ENCODE peak calls at places on chromosome 20, in six cellular contexts. One of them, this sample, is unnamed.

GRCh38 chr20:20711413-20711812 is 1.0 kb downstream of the RALGAPA2 start:
- DNase-seq in glutamatergic neuron: no peak
- DNase-seq in HFFc6: no peak
- DNase-seq in H1: no peak
- DNase-seq in natural killer cell: peak; percentile 25
- DNase-seq in NCI-H2081: peak; percentile 18
- DNase-seq in this sample: peak; percentile 9

GRCh38 chr20:969868-970267 is 32.2 kb downstream of the RSPO4 start:
- DNase-seq in glutamatergic neuron: no peak
- DNase-seq in HFFc6: no peak
- DNase-seq in H1: no peak
- DNase-seq in natural killer cell: no peak
- DNase-seq in NCI-H2081: no peak
- DNase-seq in this sample: no peak

GRCh38 chr20:4812641-4813075 is 90.9 kb downstream of the PRND start:
- DNase-seq in glutamatergic neuron: peak; percentile 33
- DNase-seq in HFFc6: no peak
- DNase-seq in H1: no peak
- DNase-seq in natural killer cell: no peak
- DNase-seq in NCI-H2081: no peak
- DNase-seq in this sample: no peak

GRCh38 chr20:62048346-62048761 is 17.3 kb downstream of the TAF4 start:
- DNase-seq in glutamatergic neuron: no peak
- DNase-seq in HFFc6: no peak
- DNase-seq in H1: no peak
- DNase-seq in natural killer cell: no peak
- DNase-seq in NCI-H2081: no peak
- DNase-seq in this sample: no peak

GRCh38 chr20:33445881-33446615 is 2.5 kb upstream of the SNTA1 start:
- DNase-seq in glutamatergic neuron: no peak
- DNase-seq in HFFc6: no peak
- DNase-seq in H1: no peak
- DNase-seq in natural killer cell: no peak
- DNase-seq in NCI-H2081: no peak
- DNase-seq in this sample: no peak

GRCh38 chr20:13286600-13286999 is 65.5 kb downstream of the ISM1 start:
- DNase-seq in glutamatergic neuron: no peak
- DNase-seq in HFFc6: no peak
- DNase-seq in H1: no peak
- DNase-seq in natural killer cell: no peak
- DNase-seq in NCI-H2081: peak; percentile 4
- DNase-seq in this sample: no peak

GRCh38 chr20:13139459-13140150 is 81.5 kb upstream of the ISM1 start:
- DNase-seq in glutamatergic neuron: no peak
- DNase-seq in HFFc6: no peak
- DNase-seq in H1: no peak
- DNase-seq in natural killer cell: no peak
- DNase-seq in NCI-H2081: no peak
- DNase-seq in this sample: no peak

GRCh38 chr20:3714092-3714491 is 1.7 kb upstream of the SIGLEC1 start:
- DNase-seq in glutamatergic neuron: no peak
- DNase-seq in HFFc6: no peak
- DNase-seq in H1: no peak
- DNase-seq in natural killer cell: no peak
- DNase-seq in NCI-H2081: no peak
- DNase-seq in this sample: no peak

GRCh38 chr20:22762576-22763256 is 178.3 kb upstream of the FOXA2 start:
- DNase-seq in glutamatergic neuron: no peak
- DNase-seq in HFFc6: no peak
- DNase-seq in H1: no peak
- DNase-seq in natural killer cell: no peak
- DNase-seq in NCI-H2081: no peak
- DNase-seq in this sample: no peak

GRCh38 chr20:10658876-10659632 is 14.7 kb downstream of the JAG1 start:
- DNase-seq in glutamatergic neuron: no peak
- DNase-seq in HFFc6: no peak
- DNase-seq in H1: no peak
- DNase-seq in natural killer cell: no peak
- DNase-seq in NCI-H2081: no peak
- DNase-seq in this sample: no peak

GRCh38 chr20:3471397-3472021 is 691 bp downstream of the ATRN start:
- DNase-seq in glutamatergic neuron: no peak
- DNase-seq in HFFc6: no peak
- DNase-seq in H1: no peak
- DNase-seq in natural killer cell: no peak
- DNase-seq in NCI-H2081: no peak
- DNase-seq in this sample: no peak

This sample was measured in LoVo.